ENCODE peak calls at places on chromosomes 12 and 14, in eight cellular contexts. C, Z, H, Y, T, B, P and F are unnamed samples.

GRCh38 chr12:79858518-79858917 is 76.4 kb downstream of the PPP1R12A start:
- DNase-seq in C (no peak), Z (no peak), H (no peak), Y (no peak), T (no peak), B (no peak), P (peak; percentile 39), F (no peak)

GRCh38 chr14:91271639-91272038 is 27.1 kb upstream of the GPR68 start:
- DNase-seq in C (no peak), Z (no peak), H (no peak), Y (no peak), T (no peak), B (no peak), P (no peak), F (no peak)

GRCh38 chr14:24613241-24613640 is 3.8 kb upstream of the GZMH start:
- DNase-seq in C (no peak), Z (no peak), H (no peak), Y (no peak), T (no peak), B (peak; percentile 69), P (no peak), F (no peak)

GRCh38 chr12:95721320-95721719 is 69.2 kb downstream of the NTN4 start:
- DNase-seq in C (peak; percentile 16), Z (no peak), H (peak; percentile 18), Y (no peak), T (no peak), B (no peak), P (no peak), F (no peak)

GRCh38 chr12:117231750-117232149 is 41.5 kb upstream of the FBXO21 start:
- DNase-seq in C (no peak), Z (no peak), H (no peak), Y (no peak), T (no peak), B (no peak), P (no peak), F (no peak)

GRCh38 chr14:50736932-50737419 is 68.9 kb upstream of the SAV1 start:
- DNase-seq in C (no peak), Z (no peak), H (no peak), Y (no peak), T (no peak), B (no peak), P (no peak), F (no peak)

GRCh38 chr12:52539024-52539820 is 13.7 kb downstream of the KRT71 start:
- DNase-seq in C (peak; percentile 93), Z (no peak), H (peak; percentile 85), Y (no peak), T (no peak), B (no peak), P (peak; percentile 56), F (no peak)

GRCh38 chr12:112168561-112168971 is 43.2 kb downstream of the TRAFD1 start:
- DNase-seq in C (no peak), Z (no peak), H (no peak), Y (no peak), T (no peak), B (no peak), P (no peak), F (no peak)

GRCh38 chr14:23646648-23647549 is 10.7 kb downstream of the DHRS2 start:
- DNase-seq in C (peak; percentile 34), Z (no peak), H (peak; percentile 76), Y (no peak), T (no peak), B (no peak), P (no peak), F (no peak)

GRCh38 chr12:76206039-76206676 is 121.7 kb upstream of the NAP1L1 start:
- DNase-seq in C (no peak), Z (no peak), H (no peak), Y (no peak), T (no peak), B (no peak), P (no peak), F (no peak)

GRCh38 chr14:97306785-97307246 is 509.6 kb downstream of the VRK1 start:
- DNase-seq in C (peak; percentile 60), Z (no peak), H (peak; percentile 5), Y (no peak), T (no peak), B (no peak), P (no peak), F (no peak)

GRCh38 chr12:102955926-102956737 is 1.3 kb upstream of the ASCL1 start:
- DNase-seq in C (no peak), Z (no peak), H (no peak), Y (no peak), T (no peak), B (no peak), P (no peak), F (no peak)

GRCh38 chr14:56247495-56248087 is 129.4 kb downstream of the PELI2 start:
- DNase-seq in C (peak; percentile 74), Z (no peak), H (peak; percentile 19), Y (no peak), T (no peak), B (no peak), P (peak; percentile 35), F (no peak)

GRCh38 chr12:38253778-38254177 is 62.8 kb upstream of the ALG10B start:
- DNase-seq in C (no peak), Z (no peak), H (no peak), Y (no peak), T (no peak), B (no peak), P (no peak), F (no peak)

GRCh38 chr12:111597731-111598636 is 1.1 kb downstream of the ATXN2 start:
- DNase-seq in C (peak; percentile 30), Z (peak; percentile 40), H (peak; percentile 42), Y (peak; percentile 75), T (peak; percentile 57), B (no peak), P (peak; percentile 55), F (peak; percentile 75)

GRCh38 chr14:95675486-95675885 is 10.7 kb upstream of the TCL1B start:
- DNase-seq in C (no peak), Z (no peak), H (no peak), Y (no peak), T (no peak), B (no peak), P (no peak), F (no peak)

GRCh38 chr14:69613312-69614073 is 2.1 kb downstream of the SUSD6 start:
- DNase-seq in C (no peak), Z (no peak), H (no peak), Y (no peak), T (no peak), B (no peak), P (no peak), F (no peak)